ENCODE peak calls at places on chromosomes 12 and 14, in seven cellular contexts. One of them, this sample, is unnamed.
A peak's percentile ranks its signal among the peaks of the same experiment; 100 is the strongest.

GRCh38 chr14:24213866-24214652 is 771 bp upstream of the CHMP4A start:
- DNase-seq in NCI-H1930: no peak
- DNase-seq in upper lobe of right lung: no peak
- DNase-seq in tibial artery: no peak
- DNase-seq in WTC11: no peak
- DNase-seq in substantia nigra: no peak
- DNase-seq in Calu3: no peak
- DNase-seq in this sample: no peak

GRCh38 chr12:100044266-100044665 is 59.5 kb upstream of the ANKS1B start:
- DNase-seq in upper lobe of right lung: no peak
- DNase-seq in WTC11: no peak
- DNase-seq in Calu3: no peak
- DNase-seq in NCI-H1930: no peak
- DNase-seq in substantia nigra: no peak
- DNase-seq in tibial artery: no peak
- DNase-seq in this sample: no peak

GRCh38 chr14:94548131-94548998 is 12.9 kb upstream of the SERPINA4 start:
- DNase-seq in substantia nigra: no peak
- DNase-seq in upper lobe of right lung: no peak
- DNase-seq in WTC11: no peak
- DNase-seq in NCI-H1930: no peak
- DNase-seq in Calu3: no peak
- DNase-seq in tibial artery: no peak
- DNase-seq in this sample: no peak

GRCh38 chr14:22900088-22900799 is 17.2 kb downstream of the REM2 start:
- DNase-seq in WTC11: peak; percentile 28
- DNase-seq in tibial artery: no peak
- DNase-seq in upper lobe of right lung: no peak
- DNase-seq in NCI-H1930: no peak
- DNase-seq in Calu3: peak; percentile 45
- DNase-seq in substantia nigra: no peak
- DNase-seq in this sample: no peak

GRCh38 chr14:99523661-99524050 is 42.4 kb downstream of the CCNK start:
- DNase-seq in upper lobe of right lung: no peak
- DNase-seq in NCI-H1930: no peak
- DNase-seq in tibial artery: no peak
- DNase-seq in WTC11: no peak
- DNase-seq in Calu3: no peak
- DNase-seq in substantia nigra: no peak
- DNase-seq in this sample: peak; percentile 44

GRCh38 chr12:82625523-82625922 is 61.2 kb upstream of the TMTC2 start:
- DNase-seq in substantia nigra: no peak
- DNase-seq in WTC11: no peak
- DNase-seq in upper lobe of right lung: no peak
- DNase-seq in NCI-H1930: no peak
- DNase-seq in tibial artery: no peak
- DNase-seq in Calu3: no peak
- DNase-seq in this sample: no peak

GRCh38 chr14:95068521-95068920 is 88.8 kb downstream of the DICER1 start:
- DNase-seq in WTC11: no peak
- DNase-seq in NCI-H1930: no peak
- DNase-seq in substantia nigra: no peak
- DNase-seq in upper lobe of right lung: no peak
- DNase-seq in Calu3: no peak
- DNase-seq in tibial artery: no peak
- DNase-seq in this sample: no peak

GRCh38 chr12:48933664-48934311 is 8.5 kb upstream of the FKBP11 start:
- DNase-seq in WTC11: no peak
- DNase-seq in upper lobe of right lung: no peak
- DNase-seq in substantia nigra: no peak
- DNase-seq in tibial artery: no peak
- DNase-seq in NCI-H1930: no peak
- DNase-seq in Calu3: no peak
- DNase-seq in this sample: no peak

GRCh38 chr14:70894868-70895267 is 12.4 kb upstream of the PCNX1 start:
- DNase-seq in substantia nigra: no peak
- DNase-seq in NCI-H1930: no peak
- DNase-seq in Calu3: no peak
- DNase-seq in upper lobe of right lung: no peak
- DNase-seq in tibial artery: no peak
- DNase-seq in WTC11: no peak
- DNase-seq in this sample: no peak

GRCh38 chr14:72480465-72481243 is 413.2 kb downstream of the DPF3 start:
- DNase-seq in Calu3: no peak
- DNase-seq in NCI-H1930: no peak
- DNase-seq in substantia nigra: no peak
- DNase-seq in tibial artery: no peak
- DNase-seq in upper lobe of right lung: no peak
- DNase-seq in WTC11: no peak
- DNase-seq in this sample: no peak

GRCh38 chr12:4984971-4985370 is 58.7 kb upstream of the KCNA5 start:
- DNase-seq in WTC11: no peak
- DNase-seq in substantia nigra: no peak
- DNase-seq in upper lobe of right lung: no peak
- DNase-seq in tibial artery: no peak
- DNase-seq in NCI-H1930: peak; percentile 38
- DNase-seq in Calu3: no peak
- DNase-seq in this sample: no peak

GRCh38 chr14:31834616-31835015 is 242.5 kb upstream of the ARHGAP5 start:
- DNase-seq in substantia nigra: no peak
- DNase-seq in tibial artery: no peak
- DNase-seq in WTC11: no peak
- DNase-seq in Calu3: no peak
- DNase-seq in NCI-H1930: no peak
- DNase-seq in upper lobe of right lung: no peak
- DNase-seq in this sample: no peak

GRCh38 chr12:47361389-47362031 is 281.8 kb upstream of the AMIGO2 start:
- DNase-seq in substantia nigra: no peak
- DNase-seq in NCI-H1930: no peak
- DNase-seq in upper lobe of right lung: no peak
- DNase-seq in Calu3: no peak
- DNase-seq in WTC11: no peak
- DNase-seq in tibial artery: no peak
- DNase-seq in this sample: no peak

GRCh38 chr12:90038290-90038689 is 329.7 kb upstream of the ATP2B1 start:
- DNase-seq in tibial artery: no peak
- DNase-seq in Calu3: no peak
- DNase-seq in substantia nigra: no peak
- DNase-seq in NCI-H1930: no peak
- DNase-seq in upper lobe of right lung: no peak
- DNase-seq in WTC11: no peak
- DNase-seq in this sample: no peak

GRCh38 chr14:78530078-78530477 is 359.9 kb downstream of the NRXN3 start:
- DNase-seq in tibial artery: no peak
- DNase-seq in upper lobe of right lung: no peak
- DNase-seq in Calu3: peak; percentile 23
- DNase-seq in substantia nigra: no peak
- DNase-seq in WTC11: peak; percentile 69
- DNase-seq in NCI-H1930: no peak
- DNase-seq in this sample: no peak

GRCh38 chr14:103356151-103356766 is 22.2 kb downstream of the EIF5 start:
- DNase-seq in Calu3: no peak
- DNase-seq in upper lobe of right lung: no peak
- DNase-seq in WTC11: no peak
- DNase-seq in NCI-H1930: no peak
- DNase-seq in substantia nigra: no peak
- DNase-seq in tibial artery: no peak
- DNase-seq in this sample: no peak

GRCh38 chr12:90989617-90990232 is 15.0 kb downstream of the EPYC start:
- DNase-seq in substantia nigra: no peak
- DNase-seq in upper lobe of right lung: no peak
- DNase-seq in NCI-H1930: no peak
- DNase-seq in WTC11: no peak
- DNase-seq in Calu3: no peak
- DNase-seq in tibial artery: no peak
- DNase-seq in this sample: no peak

This sample was measured in CD14-positive monocyte.